ENCODE peak calls at places on chromosomes 7 and 10, in four cellular contexts. One of them, this sample, is unnamed.

GRCh38 chr7:66202380-66202779 is 2.8 kb upstream of the TPST1 start:
- DNase-seq in AG04449: no peak
- DNase-seq in ACHN: no peak
- DNase-seq in foreskin fibroblast: no peak
- DNase-seq in this sample: no peak

GRCh38 chr10:30591249-30591670 is 38.3 kb downstream of the LYZL2 start:
- DNase-seq in AG04449: no peak
- DNase-seq in ACHN: peak
- DNase-seq in foreskin fibroblast: peak
- DNase-seq in this sample: peak

GRCh38 chr7:107891619-107892366 is 810 bp downstream of the DLD start:
- DNase-seq in AG04449: no peak
- DNase-seq in ACHN: peak
- DNase-seq in foreskin fibroblast: no peak
- DNase-seq in this sample: no peak

GRCh38 chr10:71774916-71775702 is 1.8 kb upstream of the VSIR start:
- DNase-seq in AG04449: no peak
- DNase-seq in ACHN: no peak
- DNase-seq in foreskin fibroblast: no peak
- DNase-seq in this sample: no peak

GRCh38 chr7:155285423-155286220 is 12.1 kb upstream of the INSIG1 start:
- DNase-seq in AG04449: no peak
- DNase-seq in ACHN: no peak
- DNase-seq in foreskin fibroblast: no peak
- DNase-seq in this sample: no peak

GRCh38 chr10:124639206-124639605 is 105.0 kb downstream of the FAM53B start:
- DNase-seq in AG04449: no peak
- DNase-seq in ACHN: no peak
- DNase-seq in foreskin fibroblast: no peak
- DNase-seq in this sample: no peak

GRCh38 chr10:11673346-11674330 is 62.2 kb upstream of the USP6NL start:
- DNase-seq in AG04449: no peak
- DNase-seq in ACHN: no peak
- DNase-seq in foreskin fibroblast: peak
- DNase-seq in this sample: no peak

GRCh38 chr10:24952701-24953349 is 419 bp upstream of the PRTFDC1 start:
- DNase-seq in AG04449: no peak
- DNase-seq in ACHN: peak
- DNase-seq in foreskin fibroblast: peak
- DNase-seq in this sample: peak

GRCh38 chr10:11782793-11783557 is 40.2 kb upstream of the PROSER2 start:
- DNase-seq in AG04449: no peak
- DNase-seq in ACHN: peak
- DNase-seq in foreskin fibroblast: peak
- DNase-seq in this sample: peak

GRCh38 chr7:104482362-104483042 is 154.1 kb downstream of the LHFPL3 start:
- DNase-seq in AG04449: no peak
- DNase-seq in ACHN: no peak
- DNase-seq in foreskin fibroblast: no peak
- DNase-seq in this sample: no peak

GRCh38 chr10:970311-971149 is 17.7 kb upstream of the GTPBP4 start:
- DNase-seq in AG04449: no peak
- DNase-seq in ACHN: no peak
- DNase-seq in foreskin fibroblast: peak
- DNase-seq in this sample: no peak

GRCh38 chr10:132508497-132509443 is 28.8 kb upstream of the INPP5A start:
- DNase-seq in AG04449: no peak
- DNase-seq in ACHN: no peak
- DNase-seq in foreskin fibroblast: peak
- DNase-seq in this sample: no peak

GRCh38 chr10:841535-841934 is 90.0 kb downstream of the LARP4B start:
- DNase-seq in AG04449: no peak
- DNase-seq in ACHN: no peak
- DNase-seq in foreskin fibroblast: no peak
- DNase-seq in this sample: no peak

GRCh38 chr10:79435271-79436065 is 10.0 kb downstream of the ZCCHC24 start:
- DNase-seq in AG04449: no peak
- DNase-seq in ACHN: no peak
- DNase-seq in foreskin fibroblast: peak
- DNase-seq in this sample: no peak

GRCh38 chr10:13808556-13809391 is 222.0 kb downstream of the PRPF18 start:
- DNase-seq in AG04449: no peak
- DNase-seq in ACHN: no peak
- DNase-seq in foreskin fibroblast: no peak
- DNase-seq in this sample: no peak

GRCh38 chr7:74464931-74465906 is 11.5 kb downstream of the GTF2IRD1 start:
- DNase-seq in AG04449: no peak
- DNase-seq in ACHN: no peak
- DNase-seq in foreskin fibroblast: no peak
- DNase-seq in this sample: no peak

GRCh38 chr10:115772606-115773005 is 500.4 kb downstream of the GFRA1 start:
- DNase-seq in AG04449: peak
- DNase-seq in ACHN: peak
- DNase-seq in foreskin fibroblast: peak
- DNase-seq in this sample: no peak

GRCh38 chr10:58412502-58412961 is 27.3 kb downstream of the TFAM start:
- DNase-seq in AG04449: no peak
- DNase-seq in ACHN: peak
- DNase-seq in foreskin fibroblast: peak
- DNase-seq in this sample: no peak

GRCh38 chr10:131790021-131790420 is 110.8 kb upstream of the PPP2R2D start:
- DNase-seq in AG04449: no peak
- DNase-seq in ACHN: no peak
- DNase-seq in foreskin fibroblast: no peak
- DNase-seq in this sample: no peak

GRCh38 chr7:155639958-155640520 is 4.4 kb upstream of the RBM33 start:
- DNase-seq in AG04449: no peak
- DNase-seq in ACHN: no peak
- DNase-seq in foreskin fibroblast: no peak
- DNase-seq in this sample: no peak

GRCh38 chr10:22150842-22151241 is 67.0 kb downstream of the EBLN1 start:
- DNase-seq in AG04449: no peak
- DNase-seq in ACHN: no peak
- DNase-seq in foreskin fibroblast: no peak
- DNase-seq in this sample: no peak

GRCh38 chr10:91389636-91390512 is 20.3 kb upstream of the HECTD2 start:
- DNase-seq in AG04449: no peak
- DNase-seq in ACHN: peak
- DNase-seq in foreskin fibroblast: peak
- DNase-seq in this sample: peak

GRCh38 chr10:128985036-128985435 is 482.0 kb upstream of the MGMT start:
- DNase-seq in AG04449: no peak
- DNase-seq in ACHN: no peak
- DNase-seq in foreskin fibroblast: no peak
- DNase-seq in this sample: no peak

GRCh38 chr10:79932841-79933379 is 16.0 kb downstream of the SFTPD start:
- DNase-seq in AG04449: no peak
- DNase-seq in ACHN: no peak
- DNase-seq in foreskin fibroblast: peak
- DNase-seq in this sample: no peak

GRCh38 chr7:12898004-12898403 is 210.6 kb downstream of the ARL4A start:
- DNase-seq in AG04449: no peak
- DNase-seq in ACHN: no peak
- DNase-seq in foreskin fibroblast: no peak
- DNase-seq in this sample: no peak

GRCh38 chr10:4758256-4758655 is 67.8 kb upstream of the AKR1E2 start:
- DNase-seq in AG04449: no peak
- DNase-seq in ACHN: no peak
- DNase-seq in foreskin fibroblast: no peak
- DNase-seq in this sample: no peak

GRCh38 chr10:63376560-63377304 is 89.0 kb downstream of the JMJD1C start:
- DNase-seq in AG04449: peak
- DNase-seq in ACHN: no peak
- DNase-seq in foreskin fibroblast: peak
- DNase-seq in this sample: peak

GRCh38 chr7:102390697-102391484 is 5.3 kb upstream of the PRKRIP1 start:
- DNase-seq in AG04449: no peak
- DNase-seq in ACHN: peak
- DNase-seq in foreskin fibroblast: peak
- DNase-seq in this sample: peak

GRCh38 chr10:62015994-62016393 is 114.5 kb downstream of the ARID5B start:
- DNase-seq in AG04449: no peak
- DNase-seq in ACHN: no peak
- DNase-seq in foreskin fibroblast: no peak
- DNase-seq in this sample: no peak

GRCh38 chr10:97810476-97810875 is 38.7 kb upstream of the SFRP5 start:
- DNase-seq in AG04449: no peak
- DNase-seq in ACHN: peak
- DNase-seq in foreskin fibroblast: no peak
- DNase-seq in this sample: no peak

GRCh38 chr10:69685802-69686585 is 55.9 kb downstream of the FAM241B start:
- DNase-seq in AG04449: no peak
- DNase-seq in ACHN: no peak
- DNase-seq in foreskin fibroblast: no peak
- DNase-seq in this sample: no peak

GRCh38 chr10:101140084-101140949 is 9.2 kb downstream of the TLX1 start:
- DNase-seq in AG04449: no peak
- DNase-seq in ACHN: no peak
- DNase-seq in foreskin fibroblast: no peak
- DNase-seq in this sample: peak

GRCh38 chr10:100303724-100304319 is 17.3 kb upstream of the BLOC1S2 start:
- DNase-seq in AG04449: no peak
- DNase-seq in ACHN: peak
- DNase-seq in foreskin fibroblast: peak
- DNase-seq in this sample: peak

GRCh38 chr10:132942101-132942739 is at the start of gene CFAP46:
- DNase-seq in AG04449: no peak
- DNase-seq in ACHN: peak
- DNase-seq in foreskin fibroblast: peak
- DNase-seq in this sample: peak

GRCh38 chr7:149125864-149126661 is at the start of gene ZNF425:
- DNase-seq in AG04449: peak
- DNase-seq in ACHN: peak
- DNase-seq in foreskin fibroblast: peak
- DNase-seq in this sample: peak

GRCh38 chr10:49116509-49117365 is 1.4 kb upstream of the VSTM4 start:
- DNase-seq in AG04449: no peak
- DNase-seq in ACHN: no peak
- DNase-seq in foreskin fibroblast: no peak
- DNase-seq in this sample: no peak

This sample was measured in GM20000.